ENCODE peak calls at places on chromosomes 4 and X, in seven cellular contexts. U is WTC11; G is lung; T is GM06990; W is endothelial cell; F is activated CD4-positive, CD25-positive, alpha-beta regulatory T cell treated with anti-CD3 and anti-CD28 coated beads, Interleukin-2, amount 50 U/mL, for 16 hours; E is colonic mucosa. I is an unnamed sample.

GRCh38 chr4:124262211-124263179 is 450.0 kb downstream of the ANKRD50 start:
- DNase-seq in U (peak; percentile 43), G (peak; percentile 72), T (no peak), W (peak; percentile 69), F (no peak), E (peak; percentile 63), I (peak; percentile 73)

GRCh38 chrX:41526925-41527324 is 79.8 kb downstream of the NYX start:
- DNase-seq in U (no peak), G (no peak), T (no peak), W (no peak), F (no peak), E (no peak), I (peak; percentile 18)

GRCh38 chrX:111568356-111568755 is 56.9 kb downstream of the SERTM2 start:
- DNase-seq in U (peak; percentile 18), G (no peak), T (no peak), W (peak; percentile 4), F (no peak), E (no peak), I (no peak)

GRCh38 chr4:124199755-124200154 is 512.8 kb downstream of the ANKRD50 start:
- DNase-seq in U (no peak), G (no peak), T (no peak), W (no peak), F (no peak), E (no peak), I (no peak)

GRCh38 chrX:74931214-74931613 is 6.0 kb upstream of the NEXMIF start:
- DNase-seq in U (no peak), G (no peak), T (no peak), W (peak; percentile 16), F (no peak), E (no peak), I (peak; percentile 25)

GRCh38 chr4:75490155-75490554 is 24.0 kb downstream of the RCHY1 start:
- DNase-seq in U (no peak), G (no peak), T (no peak), W (no peak), F (no peak), E (no peak), I (no peak)

GRCh38 chr4:123478859-123479345 is 82.3 kb downstream of the SPRY1 start:
- DNase-seq in U (no peak), G (peak; percentile 75), T (no peak), W (no peak), F (no peak), E (peak; percentile 38), I (peak; percentile 8)

GRCh38 chr4:89403826-89404225 is 96.2 kb upstream of the GPRIN3 start:
- DNase-seq in U (no peak), G (no peak), T (no peak), W (no peak), F (no peak), E (no peak), I (no peak)

GRCh38 chr4:21728231-21728758 is 220.3 kb downstream of the KCNIP4 start:
- DNase-seq in U (no peak), G (no peak), T (no peak), W (no peak), F (no peak), E (no peak), I (no peak)

GRCh38 chrX:134572816-134573682 is 85.2 kb downstream of the PLAC1 start:
- DNase-seq in U (no peak), G (no peak), T (no peak), W (no peak), F (no peak), E (no peak), I (no peak)

GRCh38 chrX:21657318-21658151 is 595 bp downstream of the KLHL34 start:
- DNase-seq in U (peak; percentile 11), G (no peak), T (peak; percentile 1), W (no peak), F (no peak), E (no peak), I (no peak)

GRCh38 chr4:106019771-106020170 is 124.5 kb downstream of the NPNT start:
- DNase-seq in U (no peak), G (no peak), T (no peak), W (no peak), F (no peak), E (no peak), I (no peak)

GRCh38 chr4:23877758-23878229 is 12.1 kb downstream of the PPARGC1A start:
- DNase-seq in U (no peak), G (no peak), T (no peak), W (no peak), F (no peak), E (peak; percentile 72), I (no peak)

GRCh38 chr4:41573458-41574129 is 35.6 kb downstream of the LIMCH1 start:
- DNase-seq in U (no peak), G (no peak), T (no peak), W (no peak), F (no peak), E (no peak), I (no peak)

GRCh38 chr4:101211146-101211553 is 136.2 kb downstream of the PPP3CA start:
- DNase-seq in U (no peak), G (no peak), T (no peak), W (no peak), F (no peak), E (no peak), I (no peak)

GRCh38 chr4:40241936-40242590 is 45.2 kb downstream of the RHOH start:
- DNase-seq in U (no peak), G (no peak), T (no peak), W (no peak), F (no peak), E (no peak), I (no peak)

GRCh38 chr4:118177121-118177520 is 142.8 kb downstream of the NDST3 start:
- DNase-seq in U (no peak), G (no peak), T (no peak), W (no peak), F (no peak), E (no peak), I (no peak)

GRCh38 chr4:163448541-163449203 is 24.9 kb downstream of the TKTL2 start:
- DNase-seq in U (no peak), G (no peak), T (no peak), W (no peak), F (no peak), E (no peak), I (no peak)

GRCh38 chr4:153001626-153002025 is 65.5 kb downstream of the FHDC1 start:
- DNase-seq in U (no peak), G (no peak), T (no peak), W (no peak), F (no peak), E (no peak), I (no peak)

GRCh38 chr4:27964095-27964494 is 1103.5 kb downstream of the STIM2 start:
- DNase-seq in U (no peak), G (no peak), T (no peak), W (no peak), F (no peak), E (no peak), I (no peak)

GRCh38 chrX:413322-414201 is 26.9 kb upstream of the PPP2R3B start:
- DNase-seq in U (peak; percentile 63), G (no peak), T (no peak), W (peak; percentile 30), F (no peak), E (no peak), I (no peak)

GRCh38 chr4:142406051-142406549 is 440.0 kb downstream of the INPP4B start:
- DNase-seq in U (no peak), G (no peak), T (peak; percentile 19), W (no peak), F (no peak), E (no peak), I (peak; percentile 19)

GRCh38 chrX:133415276-133416105 is at the start of gene GPC4:
- DNase-seq in U (peak; percentile 73), G (peak; percentile 67), T (peak; percentile 6), W (peak; percentile 58), F (no peak), E (peak; percentile 73), I (no peak)

GRCh38 chr4:112213850-112214249 is 17.7 kb upstream of the AP1AR start:
- DNase-seq in U (no peak), G (no peak), T (no peak), W (no peak), F (no peak), E (no peak), I (no peak)

GRCh38 chr4:73127839-73128448 is 58.4 kb upstream of the COX18 start:
- DNase-seq in U (peak; percentile 10), G (no peak), T (no peak), W (no peak), F (no peak), E (no peak), I (peak; percentile 18)

GRCh38 chr4:139609647-139610046 is 53.6 kb upstream of the SETD7 start:
- DNase-seq in U (no peak), G (no peak), T (no peak), W (no peak), F (no peak), E (no peak), I (no peak)

GRCh38 chr4:187128971-187129370 is 405.3 kb upstream of the FAT1 start:
- DNase-seq in U (no peak), G (no peak), T (no peak), W (no peak), F (no peak), E (no peak), I (no peak)

GRCh38 chr4:166078956-166079355 is 205.9 kb downstream of the TLL1 start:
- DNase-seq in U (no peak), G (no peak), T (no peak), W (no peak), F (no peak), E (no peak), I (no peak)

GRCh38 chrX:104864296-104864695 is 298.3 kb downstream of the IL1RAPL2 start:
- DNase-seq in U (no peak), G (no peak), T (no peak), W (no peak), F (no peak), E (no peak), I (no peak)

GRCh38 chr4:1458581-1458980 is 52.3 kb upstream of the NKX1-1 start:
- DNase-seq in U (no peak), G (no peak), T (no peak), W (no peak), F (no peak), E (no peak), I (no peak)

GRCh38 chr4:181672751-181673150 is 570.5 kb upstream of the TENM3 start:
- DNase-seq in U (no peak), G (no peak), T (no peak), W (no peak), F (no peak), E (no peak), I (no peak)

GRCh38 chr4:6840062-6840976 is 57.8 kb downstream of the KIAA0232 start:
- DNase-seq in U (no peak), G (no peak), T (no peak), W (no peak), F (no peak), E (no peak), I (no peak)

GRCh38 chr4:166165829-166166420 is 292.9 kb downstream of the TLL1 start:
- DNase-seq in U (no peak), G (no peak), T (peak; percentile 35), W (peak; percentile 40), F (no peak), E (peak; percentile 18), I (peak; percentile 79)

GRCh38 chr4:70722199-70722791 is 531 bp downstream of the RUFY3 start:
- DNase-seq in U (no peak), G (no peak), T (no peak), W (no peak), F (no peak), E (no peak), I (no peak)

GRCh38 chrX:20829665-20830481 is 544.3 kb upstream of the CNKSR2 start:
- DNase-seq in U (no peak), G (no peak), T (no peak), W (no peak), F (no peak), E (no peak), I (no peak)

GRCh38 chr4:25760518-25761157 is 102.2 kb downstream of the SEL1L3 start:
- DNase-seq in U (no peak), G (no peak), T (no peak), W (no peak), F (no peak), E (no peak), I (no peak)

GRCh38 chr4:80535551-80535950 is 200.0 kb downstream of the CFAP299 start:
- DNase-seq in U (no peak), G (no peak), T (no peak), W (no peak), F (no peak), E (no peak), I (no peak)

GRCh38 chr4:20217521-20217920 is 34.2 kb upstream of the SLIT2 start:
- DNase-seq in U (no peak), G (no peak), T (no peak), W (no peak), F (no peak), E (no peak), I (no peak)